ENCODE peak calls at places on chromosomes 6 and 20, in seven cellular contexts. U, J, F, A, X, T and L are unnamed samples.
A peak's percentile ranks its signal among the peaks of the same experiment; 100 is the strongest.

GRCh38 chr6:16437095-16437494 is 198.7 kb downstream of the GMPR start:
- DNase-seq in U (no peak), J (no peak), F (no peak), A (no peak), X (no peak), T (no peak), L (no peak)

GRCh38 chr20:39395478-39396291 is 433.5 kb downstream of the DHX35 start:
- DNase-seq in U (no peak), J (no peak), F (no peak), A (no peak), X (no peak), T (no peak), L (no peak)

GRCh38 chr6:166497087-166497899 is 89.2 kb downstream of the RAMACL start:
- DNase-seq in U (peak; percentile 27), J (no peak), F (no peak), A (no peak), X (no peak), T (no peak), L (no peak)

GRCh38 chr20:1536893-1537730 is 20.4 kb downstream of the SIRPD start:
- DNase-seq in U (no peak), J (no peak), F (no peak), A (no peak), X (no peak), T (no peak), L (no peak)

GRCh38 chr20:63876489-63877036 is 11.5 kb downstream of the TPD52L2 start:
- DNase-seq in U (no peak), J (no peak), F (no peak), A (no peak), X (no peak), T (no peak), L (no peak)

GRCh38 chr6:79713701-79714322 is 82.7 kb downstream of the SH3BGRL2 start:
- DNase-seq in U (peak; percentile 29), J (peak; percentile 41), F (peak; percentile 26), A (peak; percentile 50), X (peak; percentile 52), T (peak; percentile 85), L (no peak)

GRCh38 chr20:35368616-35369423 is 43.0 kb downstream of the UQCC1 start:
- DNase-seq in U (peak; percentile 29), J (peak; percentile 14), F (no peak), A (no peak), X (no peak), T (no peak), L (no peak)

GRCh38 chr6:31765910-31766794 is 3.7 kb downstream of the SAPCD1 start:
- DNase-seq in U (no peak), J (peak; percentile 35), F (no peak), A (no peak), X (no peak), T (no peak), L (no peak)

GRCh38 chr6:51618563-51618962 is 468.9 kb downstream of the PKHD1 start:
- DNase-seq in U (no peak), J (no peak), F (no peak), A (no peak), X (no peak), T (no peak), L (no peak)

GRCh38 chr6:156718647-156719394 is 58.4 kb upstream of the ARID1B start:
- DNase-seq in U (peak; percentile 84), J (peak; percentile 92), F (no peak), A (peak; percentile 85), X (peak; percentile 91), T (peak; percentile 27), L (no peak)

GRCh38 chr6:139588076-139588639 is 213.7 kb upstream of the CITED2 start:
- DNase-seq in U (peak; percentile 85), J (peak; percentile 33), F (no peak), A (peak; percentile 89), X (peak; percentile 76), T (peak; percentile 90), L (no peak)

GRCh38 chr6:24394777-24395437 is 7.8 kb upstream of the MRS2 start:
- DNase-seq in U (peak; percentile 85), J (peak; percentile 96), F (no peak), A (no peak), X (peak; percentile 71), T (no peak), L (no peak)

GRCh38 chr20:22904905-22905304 is 130.2 kb upstream of the SSTR4 start:
- DNase-seq in U (no peak), J (peak; percentile 33), F (no peak), A (no peak), X (no peak), T (no peak), L (no peak)

GRCh38 chr6:144064831-144065668 is 30.3 kb downstream of the SF3B5 start:
- DNase-seq in U (peak; percentile 1), J (peak; percentile 33), F (no peak), A (peak; percentile 50), X (no peak), T (peak; percentile 85), L (no peak)

GRCh38 chr20:51365670-51366069 is 176.8 kb downstream of the NFATC2 start:
- DNase-seq in U (peak; percentile 97), J (peak; percentile 91), F (no peak), A (no peak), X (peak; percentile 91), T (no peak), L (no peak)

GRCh38 chr6:37239950-37240713 is 17.4 kb upstream of the TBC1D22B start:
- DNase-seq in U (peak; percentile 99), J (peak; percentile 97), F (peak; percentile 41), A (peak; percentile 87), X (peak; percentile 99), T (peak; percentile 89), L (peak; percentile 7)

GRCh38 chr6:32369678-32370077 is 2.0 kb downstream of the TSBP1 start:
- DNase-seq in U (peak; percentile 82), J (peak; percentile 94), F (no peak), A (no peak), X (peak; percentile 83), T (no peak), L (no peak)

GRCh38 chr20:32444474-32445220 is 86.5 kb downstream of the ASXL1 start:
- DNase-seq in U (no peak), J (no peak), F (no peak), A (no peak), X (no peak), T (no peak), L (no peak)

GRCh38 chr6:164928366-164929154 is 380.8 kb downstream of the C6orf118 start:
- DNase-seq in U (peak; percentile 3), J (peak; percentile 28), F (no peak), A (no peak), X (no peak), T (no peak), L (no peak)

GRCh38 chr20:18524646-18525045 is 16.9 kb downstream of the SEC23B start:
- DNase-seq in U (peak; percentile 70), J (peak; percentile 91), F (no peak), A (no peak), X (peak; percentile 48), T (no peak), L (no peak)

GRCh38 chr6:160005861-160006540 is 37.1 kb downstream of the IGF2R start:
- DNase-seq in U (peak; percentile 67), J (peak; percentile 66), F (no peak), A (no peak), X (no peak), T (no peak), L (no peak)

GRCh38 chr6:157518399-157519250 is 137.6 kb downstream of the ZDHHC14 start:
- DNase-seq in U (no peak), J (peak; percentile 70), F (no peak), A (no peak), X (no peak), T (no peak), L (no peak)

GRCh38 chr20:61911824-61912223 is 153.9 kb downstream of the TAF4 start:
- DNase-seq in U (no peak), J (no peak), F (no peak), A (no peak), X (no peak), T (no peak), L (no peak)

GRCh38 chr6:119148102-119148824 is 69.8 kb upstream of the FAM184A start:
- DNase-seq in U (peak; percentile 83), J (peak; percentile 91), F (no peak), A (peak; percentile 70), X (peak; percentile 70), T (peak; percentile 56), L (no peak)

GRCh38 chr20:63568170-63568981 is 5.7 kb downstream of the HELZ2 start:
- DNase-seq in U (no peak), J (no peak), F (no peak), A (no peak), X (no peak), T (no peak), L (no peak)

GRCh38 chr6:148760568-148761531 is 14.0 kb downstream of the UST start:
- DNase-seq in U (peak; percentile 92), J (peak; percentile 92), F (peak; percentile 22), A (peak; percentile 36), X (peak; percentile 87), T (peak; percentile 37), L (peak; percentile 13)
- H3K4me3 ChIP-seq in U (peak overlapping the region; percentile 35), J (peak overlapping the region; percentile 69), F (peak overlapping the region; percentile 46), A (no peak overlapping the region), X (peak overlapping the region; percentile 44), T (no peak overlapping the region), L (peak overlapping the region; percentile 31)

DNA sequence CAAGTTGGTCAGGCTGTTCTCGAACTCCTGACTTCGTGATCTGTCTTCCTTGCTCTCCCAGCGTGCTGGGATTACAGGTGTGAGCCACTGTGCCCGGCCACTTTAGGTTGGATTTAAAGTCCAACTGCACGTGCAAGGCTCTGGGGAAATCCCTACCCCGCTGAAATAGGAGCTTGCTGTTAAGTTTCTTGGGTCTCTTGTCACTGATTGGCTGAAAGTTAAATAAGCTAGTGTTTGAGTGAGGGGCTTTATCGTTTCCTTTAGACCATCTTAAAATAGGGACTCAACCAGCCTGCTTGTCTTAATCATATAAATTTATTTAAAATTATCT is 11.1 kb upstream of the SERINC1 start:
- DNase-seq in U (no peak), J (no peak), F (no peak), A (no peak), X (no peak), T (no peak), L (no peak)
- H3K4me3 ChIP-seq in U (no peak overlapping the region), J (no peak overlapping the region), F (no peak overlapping the region), A (no peak overlapping the region), X (no peak overlapping the region), T (no peak overlapping the region), L (no peak overlapping the region)

DNA sequence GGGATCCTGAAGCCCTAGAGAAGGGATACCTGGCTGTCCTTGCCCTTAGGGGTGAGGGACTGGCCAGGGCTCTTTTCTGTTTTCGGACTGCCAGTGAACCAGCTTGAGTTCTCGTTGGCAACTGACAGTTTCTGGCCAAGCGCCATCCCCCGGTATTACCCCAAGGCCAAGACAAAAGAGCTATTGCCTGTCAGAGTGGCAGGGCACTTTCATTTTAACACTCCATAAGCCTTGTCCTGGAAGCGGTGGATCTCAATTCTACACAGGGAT is 967 bp upstream of the CPXM1 start:
- DNase-seq in U (no peak), J (no peak), F (no peak), A (peak; percentile 51), X (no peak), T (no peak), L (no peak)
- H3K4me3 ChIP-seq in U (no peak overlapping the region), J (no peak overlapping the region), F (no peak overlapping the region), A (no peak overlapping the region), X (no peak overlapping the region), T (no peak overlapping the region), L (no peak overlapping the region)

GRCh38 chr6:112481256-112481655 is 134.1 kb downstream of the RFPL4B start:
- DNase-seq in U (no peak), J (no peak), F (no peak), A (no peak), X (no peak), T (no peak), L (no peak)
- H3K4me3 ChIP-seq in U (no peak overlapping the region), J (no peak overlapping the region), F (no peak overlapping the region), A (no peak overlapping the region), X (no peak overlapping the region), T (no peak overlapping the region), L (no peak overlapping the region)

GRCh38 chr6:28758818-28759235 is 165.0 kb downstream of the TRIM27 start:
- DNase-seq in U (no peak), J (no peak), F (no peak), A (no peak), X (no peak), T (no peak), L (no peak)
- H3K4me3 ChIP-seq in U (no peak overlapping the region), J (no peak overlapping the region), F (no peak overlapping the region), A (no peak overlapping the region), X (no peak overlapping the region), T (no peak overlapping the region), L (no peak overlapping the region)